ENCODE peak calls at places on chromosomes 1 and 21, in four cellular contexts. D is A549, B is GM12878, L is HepG2. N is an unnamed sample.

GRCh38 chr1:166485620-166486019 is 318.8 kb upstream of the FAM78B start:
- DNase-seq in D (no peak), B (no peak), L (no peak), N (no peak)

GRCh38 chr1:160682983-160683886 is 28.4 kb downstream of the CD48 start:
- DNase-seq in B (no peak), L (no peak), D (no peak), N (no peak)

GRCh38 chr1:178693368-178693767 is 31.7 kb upstream of the RALGPS2 start:
- DNase-seq in L (peak), B (no peak), D (peak), N (no peak)

GRCh38 chr1:182620924-182621585 is 16.9 kb upstream of the RGS16 start:
- DNase-seq in D (no peak), L (no peak), B (no peak), N (no peak)

GRCh38 chr1:185528084-185528656 is 206.0 kb upstream of the HMCN1 start:
- DNase-seq in L (no peak), D (no peak), B (no peak), N (no peak)

GRCh38 chr1:25926731-25927496 is 20.7 kb upstream of the STMN1 start:
- DNase-seq in D (no peak), L (no peak), B (no peak), N (peak)

GRCh38 chr1:81512242-81512641 is 288.5 kb upstream of the ADGRL2 start:
- DNase-seq in D (no peak), B (no peak), L (no peak), N (peak)

GRCh38 chr1:2358651-2359640 is 32.4 kb downstream of the MORN1 start:
- DNase-seq in L (no peak), D (no peak), B (no peak), N (no peak)

GRCh38 chr1:85134583-85135455 is 66.0 kb downstream of the SYDE2 start:
- DNase-seq in B (no peak), L (peak), D (no peak), N (no peak)

GRCh38 chr21:42563261-42564045 is 49.8 kb downstream of the SLC37A1 start:
- DNase-seq in B (no peak), L (no peak), D (no peak), N (no peak)

GRCh38 chr1:116425987-116426386 is 52.9 kb downstream of the ATP1A1 start:
- DNase-seq in L (no peak), D (no peak), B (no peak), N (no peak)

GRCh38 chr1:243363832-243364231 is 108.0 kb downstream of the SDCCAG8 start:
- DNase-seq in D (no peak), B (no peak), L (no peak), N (no peak)
- TF ChIP-seq PBX3 in D (no peak), B (no peak), L (no peak), N (no peak)

DNA sequence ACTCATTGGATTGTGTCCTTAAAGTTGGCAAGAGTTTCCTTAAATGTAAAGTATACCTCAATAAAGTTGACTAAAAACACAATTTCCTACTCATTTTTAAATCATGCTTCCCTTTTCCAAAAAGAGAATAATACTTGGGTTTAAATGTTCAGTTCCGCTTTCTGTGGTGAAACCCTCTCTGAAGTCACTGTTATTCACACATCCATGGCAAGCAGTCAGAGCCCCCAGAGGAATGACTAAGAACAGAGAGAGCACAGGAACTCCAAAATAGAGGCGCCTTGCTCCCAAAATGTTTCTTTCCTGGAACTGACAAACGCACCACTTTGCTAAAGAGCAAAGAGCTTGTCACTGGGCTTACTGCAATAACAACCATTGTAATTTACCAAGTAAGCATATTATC is 142.5 kb downstream of the TIAM1 start:
- DNase-seq in B (peak), L (no peak), D (no peak), N (no peak)
- TF ChIP-seq PBX3 in B (no peak), L (no peak), D (no peak), N (no peak)

DNA sequence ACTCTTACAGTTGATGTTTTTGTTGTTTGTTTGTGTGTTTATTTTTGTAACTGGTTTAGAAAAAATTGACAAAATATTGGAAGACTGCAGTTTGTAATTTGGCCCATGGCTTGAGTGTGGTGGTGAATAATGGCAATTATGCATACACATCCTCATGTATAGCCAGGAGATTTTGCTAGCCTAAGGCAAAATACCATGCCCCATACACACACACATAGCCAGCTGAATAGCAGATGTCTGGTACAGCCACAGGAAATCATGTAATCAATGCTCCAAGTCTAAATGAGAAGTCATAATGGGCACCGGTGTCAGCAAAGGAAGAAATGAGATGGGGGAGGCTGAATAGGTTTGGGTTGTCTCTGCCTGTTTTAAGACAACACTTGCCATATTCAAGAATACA is 135.2 kb upstream of the COA6 start:
- DNase-seq in L (no peak), D (no peak), B (no peak), N (no peak)
- TF ChIP-seq PBX3 in L (no peak), D (no peak), B (no peak), N (no peak)

DNA sequence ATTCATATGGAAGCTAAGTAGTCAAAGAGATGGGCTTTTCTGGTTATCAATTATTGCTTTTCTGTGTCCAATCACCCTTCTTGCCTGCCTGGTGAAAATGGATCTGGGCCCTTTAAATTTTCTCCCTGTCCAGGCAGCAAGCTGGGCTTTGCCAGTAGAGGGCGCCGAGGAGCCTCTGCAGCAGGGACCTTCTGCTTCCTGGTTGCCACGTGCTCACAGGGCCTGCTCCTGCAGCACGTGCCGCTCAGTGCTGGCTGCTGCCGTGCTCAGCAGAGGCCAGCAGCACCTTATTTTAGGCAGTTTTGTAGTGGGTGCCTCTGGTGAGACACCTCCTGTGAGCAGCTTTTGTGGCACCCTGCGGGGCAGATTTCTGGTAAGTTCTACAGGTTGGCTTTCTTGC is 4.0 kb downstream of the ACTL8 start:
- DNase-seq in D (peak), B (no peak), L (peak), N (no peak)
- TF ChIP-seq PBX3 in D (no peak), B (no peak), L (no peak), N (no peak)

GRCh38 chr1:225461533-225462428 is 33.9 kb upstream of the LBR start:
- DNase-seq in B (no peak), D (no peak), L (no peak), N (peak)

GRCh38 chr1:225462429-225462713 is 34.5 kb upstream of the LBR start:
- DNase-seq in D (no peak), L (no peak), B (no peak), N (peak)

GRCh38 chr1:225460021-225460736 is 32.3 kb upstream of the LBR start:
- DNase-seq in D (no peak), L (no peak), B (no peak), N (no peak)

GRCh38 chr1:225462714-225463574 is 35.1 kb upstream of the LBR start:
- DNase-seq in D (no peak), L (no peak), B (no peak), N (peak)

GRCh38 chr1:225460737-225461532 is 33.1 kb upstream of the LBR start:
- DNase-seq in B (no peak), D (no peak), L (no peak), N (peak)
- TF ChIP-seq PBX3 in B (no peak), D (no peak), L (no peak), N (no peak)